ENCODE peak calls at places on chromosomes 6 and 20, in ten cellular contexts. One of them, this sample, is unnamed.

GRCh38 chr20:32603046-32603726 is 18.1 kb upstream of the NOL4L start:
- DNase-seq in epithelial cell of prostate: no peak
- DNase-seq in SJSA1: peak; percentile 34
- DNase-seq in breast epithelium: no peak
- DNase-seq in neural progenitor cell: no peak
- DNase-seq in SK-N-SH: no peak
- DNase-seq in GM23248: no peak
- DNase-seq in stomach: no peak
- DNase-seq in CD8-positive, alpha-beta memory T cell: no peak
- DNase-seq in tibial artery: no peak
- DNase-seq in this sample: peak; percentile 13

GRCh38 chr6:42436825-42437224 is 14.9 kb downstream of the TRERF1 start:
- DNase-seq in epithelial cell of prostate: no peak
- DNase-seq in SJSA1: no peak
- DNase-seq in breast epithelium: no peak
- DNase-seq in neural progenitor cell: no peak
- DNase-seq in SK-N-SH: no peak
- DNase-seq in GM23248: peak; percentile 38
- DNase-seq in stomach: no peak
- DNase-seq in CD8-positive, alpha-beta memory T cell: no peak
- DNase-seq in tibial artery: no peak
- DNase-seq in this sample: no peak

GRCh38 chr6:164640946-164641345 is 668.5 kb downstream of the C6orf118 start:
- DNase-seq in epithelial cell of prostate: no peak
- DNase-seq in SJSA1: no peak
- DNase-seq in breast epithelium: no peak
- DNase-seq in neural progenitor cell: no peak
- DNase-seq in SK-N-SH: no peak
- DNase-seq in GM23248: no peak
- DNase-seq in stomach: no peak
- DNase-seq in CD8-positive, alpha-beta memory T cell: no peak
- DNase-seq in tibial artery: no peak
- DNase-seq in this sample: peak; percentile 45

GRCh38 chr6:163705923-163706322 is 291.4 kb downstream of the QKI start:
- DNase-seq in epithelial cell of prostate: no peak
- DNase-seq in SJSA1: no peak
- DNase-seq in breast epithelium: no peak
- DNase-seq in neural progenitor cell: no peak
- DNase-seq in SK-N-SH: no peak
- DNase-seq in GM23248: no peak
- DNase-seq in stomach: no peak
- DNase-seq in CD8-positive, alpha-beta memory T cell: no peak
- DNase-seq in tibial artery: no peak
- DNase-seq in this sample: no peak

GRCh38 chr6:7881765-7882500 is 28.7 kb downstream of the TXNDC5 start:
- DNase-seq in epithelial cell of prostate: no peak
- DNase-seq in SJSA1: no peak
- DNase-seq in breast epithelium: no peak
- DNase-seq in neural progenitor cell: no peak
- DNase-seq in SK-N-SH: no peak
- DNase-seq in GM23248: peak; percentile 30
- DNase-seq in stomach: no peak
- DNase-seq in CD8-positive, alpha-beta memory T cell: no peak
- DNase-seq in tibial artery: no peak
- DNase-seq in this sample: no peak

GRCh38 chr6:29813809-29814208 is 13.8 kb upstream of the HLA-G start:
- DNase-seq in epithelial cell of prostate: no peak
- DNase-seq in SJSA1: no peak
- DNase-seq in breast epithelium: no peak
- DNase-seq in neural progenitor cell: no peak
- DNase-seq in SK-N-SH: no peak
- DNase-seq in GM23248: peak; percentile 39
- DNase-seq in stomach: no peak
- DNase-seq in CD8-positive, alpha-beta memory T cell: no peak
- DNase-seq in tibial artery: no peak
- DNase-seq in this sample: no peak

GRCh38 chr20:32573167-32573851 is 11.8 kb downstream of the NOL4L start:
- DNase-seq in epithelial cell of prostate: no peak
- DNase-seq in SJSA1: no peak
- DNase-seq in breast epithelium: no peak
- DNase-seq in neural progenitor cell: no peak
- DNase-seq in SK-N-SH: no peak
- DNase-seq in GM23248: no peak
- DNase-seq in stomach: no peak
- DNase-seq in CD8-positive, alpha-beta memory T cell: no peak
- DNase-seq in tibial artery: no peak
- DNase-seq in this sample: no peak

GRCh38 chr6:42224222-42225042 is 6.8 kb upstream of the MRPS10 start:
- DNase-seq in epithelial cell of prostate: peak; percentile 89
- DNase-seq in SJSA1: no peak
- DNase-seq in breast epithelium: no peak
- DNase-seq in neural progenitor cell: no peak
- DNase-seq in SK-N-SH: no peak
- DNase-seq in GM23248: peak; percentile 93
- DNase-seq in stomach: no peak
- DNase-seq in CD8-positive, alpha-beta memory T cell: no peak
- DNase-seq in tibial artery: no peak
- DNase-seq in this sample: no peak

GRCh38 chr6:16764188-16764950 is 3.1 kb upstream of the ATXN1 start:
- DNase-seq in epithelial cell of prostate: no peak
- DNase-seq in SJSA1: no peak
- DNase-seq in breast epithelium: no peak
- DNase-seq in neural progenitor cell: no peak
- DNase-seq in SK-N-SH: peak; percentile 34
- DNase-seq in GM23248: peak; percentile 75
- DNase-seq in stomach: no peak
- DNase-seq in CD8-positive, alpha-beta memory T cell: no peak
- DNase-seq in tibial artery: no peak
- DNase-seq in this sample: no peak

GRCh38 chr6:15508363-15509330 is 154.2 kb downstream of the DTNBP1 start:
- DNase-seq in epithelial cell of prostate: no peak
- DNase-seq in SJSA1: no peak
- DNase-seq in breast epithelium: peak; percentile 20
- DNase-seq in neural progenitor cell: no peak
- DNase-seq in SK-N-SH: no peak
- DNase-seq in GM23248: no peak
- DNase-seq in stomach: no peak
- DNase-seq in CD8-positive, alpha-beta memory T cell: no peak
- DNase-seq in tibial artery: peak; percentile 58
- DNase-seq in this sample: no peak

GRCh38 chr6:114319749-114320148 is 23.1 kb downstream of the HS3ST5 start:
- DNase-seq in epithelial cell of prostate: no peak
- DNase-seq in SJSA1: no peak
- DNase-seq in breast epithelium: no peak
- DNase-seq in neural progenitor cell: no peak
- DNase-seq in SK-N-SH: no peak
- DNase-seq in GM23248: no peak
- DNase-seq in stomach: no peak
- DNase-seq in CD8-positive, alpha-beta memory T cell: no peak
- DNase-seq in tibial artery: no peak
- DNase-seq in this sample: no peak

GRCh38 chr20:56628873-56629463 is at the start of gene TFAP2C:
- DNase-seq in epithelial cell of prostate: peak; percentile 44
- DNase-seq in SJSA1: peak; percentile 56
- DNase-seq in breast epithelium: peak; percentile 85
- DNase-seq in neural progenitor cell: peak; percentile 82
- DNase-seq in SK-N-SH: peak; percentile 62
- DNase-seq in GM23248: peak; percentile 90
- DNase-seq in stomach: peak; percentile 71
- DNase-seq in CD8-positive, alpha-beta memory T cell: no peak
- DNase-seq in tibial artery: peak; percentile 72
- DNase-seq in this sample: no peak

GRCh38 chr6:43717822-43718221 is 30.2 kb upstream of the MRPS18A start:
- DNase-seq in epithelial cell of prostate: no peak
- DNase-seq in SJSA1: no peak
- DNase-seq in breast epithelium: no peak
- DNase-seq in neural progenitor cell: no peak
- DNase-seq in SK-N-SH: no peak
- DNase-seq in GM23248: no peak
- DNase-seq in stomach: no peak
- DNase-seq in CD8-positive, alpha-beta memory T cell: no peak
- DNase-seq in tibial artery: peak; percentile 79
- DNase-seq in this sample: no peak

GRCh38 chr6:13766201-13766634 is 48.1 kb downstream of the MCUR1 start:
- DNase-seq in epithelial cell of prostate: no peak
- DNase-seq in SJSA1: no peak
- DNase-seq in breast epithelium: no peak
- DNase-seq in neural progenitor cell: no peak
- DNase-seq in SK-N-SH: no peak
- DNase-seq in GM23248: peak; percentile 80
- DNase-seq in stomach: no peak
- DNase-seq in CD8-positive, alpha-beta memory T cell: no peak
- DNase-seq in tibial artery: no peak
- DNase-seq in this sample: no peak

GRCh38 chr20:39660251-39660650 is 698.1 kb downstream of the DHX35 start:
- DNase-seq in epithelial cell of prostate: no peak
- DNase-seq in SJSA1: no peak
- DNase-seq in breast epithelium: no peak
- DNase-seq in neural progenitor cell: no peak
- DNase-seq in SK-N-SH: no peak
- DNase-seq in GM23248: peak; percentile 58
- DNase-seq in stomach: no peak
- DNase-seq in CD8-positive, alpha-beta memory T cell: no peak
- DNase-seq in tibial artery: no peak
- DNase-seq in this sample: no peak

GRCh38 chr6:12587096-12587495 is 129.5 kb upstream of the PHACTR1 start:
- DNase-seq in epithelial cell of prostate: no peak
- DNase-seq in SJSA1: no peak
- DNase-seq in breast epithelium: no peak
- DNase-seq in neural progenitor cell: no peak
- DNase-seq in SK-N-SH: no peak
- DNase-seq in GM23248: no peak
- DNase-seq in stomach: no peak
- DNase-seq in CD8-positive, alpha-beta memory T cell: no peak
- DNase-seq in tibial artery: no peak
- DNase-seq in this sample: no peak

GRCh38 chr6:144895890-144896289 is 610.8 kb downstream of the UTRN start:
- DNase-seq in epithelial cell of prostate: no peak
- DNase-seq in SJSA1: no peak
- DNase-seq in breast epithelium: no peak
- DNase-seq in neural progenitor cell: no peak
- DNase-seq in SK-N-SH: peak; percentile 15
- DNase-seq in GM23248: no peak
- DNase-seq in stomach: no peak
- DNase-seq in CD8-positive, alpha-beta memory T cell: no peak
- DNase-seq in tibial artery: no peak
- DNase-seq in this sample: no peak

GRCh38 chr6:89371849-89372505 is 19.5 kb upstream of the UBE2J1 start:
- DNase-seq in epithelial cell of prostate: no peak
- DNase-seq in SJSA1: peak; percentile 71
- DNase-seq in breast epithelium: peak; percentile 69
- DNase-seq in neural progenitor cell: peak; percentile 84
- DNase-seq in SK-N-SH: peak; percentile 74
- DNase-seq in GM23248: peak; percentile 78
- DNase-seq in stomach: peak; percentile 80
- DNase-seq in CD8-positive, alpha-beta memory T cell: peak; percentile 62
- DNase-seq in tibial artery: peak; percentile 81
- DNase-seq in this sample: peak; percentile 80

GRCh38 chr20:23120936-23121765 is 35.0 kb upstream of the CD93 start:
- DNase-seq in epithelial cell of prostate: no peak
- DNase-seq in SJSA1: no peak
- DNase-seq in breast epithelium: no peak
- DNase-seq in neural progenitor cell: no peak
- DNase-seq in SK-N-SH: no peak
- DNase-seq in GM23248: no peak
- DNase-seq in stomach: no peak
- DNase-seq in CD8-positive, alpha-beta memory T cell: no peak
- DNase-seq in tibial artery: peak; percentile 63
- DNase-seq in this sample: no peak
- H3K27ac ChIP-seq in epithelial cell of prostate: no peak overlapping the region
- H3K27ac ChIP-seq in SJSA1: no peak overlapping the region
- H3K27ac ChIP-seq in breast epithelium: no peak overlapping the region
- H3K27ac ChIP-seq in neural progenitor cell: no peak overlapping the region
- H3K27ac ChIP-seq in SK-N-SH: no peak overlapping the region
- H3K27ac ChIP-seq in GM23248: no peak overlapping the region
- H3K27ac ChIP-seq in stomach: no peak overlapping the region
- H3K27ac ChIP-seq in CD8-positive, alpha-beta memory T cell: no peak overlapping the region
- H3K27ac ChIP-seq in tibial artery: no peak overlapping the region
- H3K27ac ChIP-seq in this sample: no peak overlapping the region

GRCh38 chr6:84648444-84648843 is 116.0 kb downstream of the TBX18 start:
- DNase-seq in epithelial cell of prostate: no peak
- DNase-seq in SJSA1: no peak
- DNase-seq in breast epithelium: no peak
- DNase-seq in neural progenitor cell: no peak
- DNase-seq in SK-N-SH: no peak
- DNase-seq in GM23248: no peak
- DNase-seq in stomach: no peak
- DNase-seq in CD8-positive, alpha-beta memory T cell: no peak
- DNase-seq in tibial artery: no peak
- DNase-seq in this sample: no peak
- H3K27ac ChIP-seq in epithelial cell of prostate: no peak overlapping the region
- H3K27ac ChIP-seq in SJSA1: no peak overlapping the region
- H3K27ac ChIP-seq in breast epithelium: no peak overlapping the region
- H3K27ac ChIP-seq in neural progenitor cell: no peak overlapping the region
- H3K27ac ChIP-seq in SK-N-SH: no peak overlapping the region
- H3K27ac ChIP-seq in GM23248: no peak overlapping the region
- H3K27ac ChIP-seq in stomach: no peak overlapping the region
- H3K27ac ChIP-seq in CD8-positive, alpha-beta memory T cell: no peak overlapping the region
- H3K27ac ChIP-seq in tibial artery: no peak overlapping the region
- H3K27ac ChIP-seq in this sample: no peak overlapping the region

DNA sequence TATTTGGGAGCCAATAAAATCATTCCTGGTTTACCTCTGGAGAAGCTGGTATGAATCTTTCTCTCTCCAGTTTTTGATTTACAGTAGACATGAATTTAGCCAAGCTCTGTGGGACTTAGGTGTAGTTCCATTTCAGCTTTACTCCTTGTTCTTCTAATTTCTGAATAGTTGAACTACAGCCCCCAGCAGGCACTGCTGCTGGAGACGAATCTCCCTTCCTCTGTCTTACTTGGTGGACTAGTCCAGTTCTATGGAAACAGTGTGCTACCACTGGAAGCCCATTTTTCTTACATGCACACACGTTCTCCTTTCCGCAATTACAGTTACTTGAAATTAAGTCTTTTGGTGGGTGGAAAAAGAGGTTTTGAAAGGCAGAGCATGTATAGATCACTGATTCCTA is 42.3 kb downstream of the RALGAPB start:
- DNase-seq in epithelial cell of prostate: no peak
- DNase-seq in SJSA1: no peak
- DNase-seq in breast epithelium: no peak
- DNase-seq in neural progenitor cell: no peak
- DNase-seq in SK-N-SH: peak; percentile 14
- DNase-seq in GM23248: no peak
- DNase-seq in stomach: no peak
- DNase-seq in CD8-positive, alpha-beta memory T cell: no peak
- DNase-seq in tibial artery: no peak
- DNase-seq in this sample: no peak
- H3K27ac ChIP-seq in epithelial cell of prostate: no peak overlapping the region
- H3K27ac ChIP-seq in SJSA1: no peak overlapping the region
- H3K27ac ChIP-seq in breast epithelium: no peak overlapping the region
- H3K27ac ChIP-seq in neural progenitor cell: no peak overlapping the region
- H3K27ac ChIP-seq in SK-N-SH: no peak overlapping the region
- H3K27ac ChIP-seq in GM23248: no peak overlapping the region
- H3K27ac ChIP-seq in stomach: no peak overlapping the region
- H3K27ac ChIP-seq in CD8-positive, alpha-beta memory T cell: no peak overlapping the region
- H3K27ac ChIP-seq in tibial artery: no peak overlapping the region
- H3K27ac ChIP-seq in this sample: no peak overlapping the region

DNA sequence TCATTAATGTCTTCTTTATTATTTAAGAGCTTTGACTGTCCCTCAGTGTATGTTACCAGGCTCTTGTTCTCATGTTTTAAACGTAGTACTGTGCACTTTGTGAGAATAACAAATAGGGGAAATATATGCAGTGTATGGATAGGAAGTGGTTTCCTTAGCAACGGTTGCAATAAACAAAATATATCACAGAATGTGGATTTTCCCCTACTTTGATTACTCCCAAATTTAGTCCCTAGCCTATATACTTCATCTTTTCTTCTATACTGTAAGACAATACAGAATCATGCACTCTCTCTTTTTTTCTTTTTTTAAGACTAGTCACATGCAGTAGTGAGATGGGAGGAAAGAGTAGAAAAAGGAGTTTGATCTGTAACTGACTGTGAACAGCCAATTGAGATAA is 123.8 kb upstream of the AKIRIN2 start:
- DNase-seq in epithelial cell of prostate: no peak
- DNase-seq in SJSA1: no peak
- DNase-seq in breast epithelium: no peak
- DNase-seq in neural progenitor cell: no peak
- DNase-seq in SK-N-SH: no peak
- DNase-seq in GM23248: no peak
- DNase-seq in stomach: no peak
- DNase-seq in CD8-positive, alpha-beta memory T cell: peak; percentile 8
- DNase-seq in tibial artery: no peak
- DNase-seq in this sample: no peak
- H3K27ac ChIP-seq in epithelial cell of prostate: no peak overlapping the region
- H3K27ac ChIP-seq in SJSA1: no peak overlapping the region
- H3K27ac ChIP-seq in breast epithelium: no peak overlapping the region
- H3K27ac ChIP-seq in neural progenitor cell: no peak overlapping the region
- H3K27ac ChIP-seq in SK-N-SH: no peak overlapping the region
- H3K27ac ChIP-seq in GM23248: no peak overlapping the region
- H3K27ac ChIP-seq in stomach: no peak overlapping the region
- H3K27ac ChIP-seq in CD8-positive, alpha-beta memory T cell: no peak overlapping the region
- H3K27ac ChIP-seq in tibial artery: no peak overlapping the region
- H3K27ac ChIP-seq in this sample: no peak overlapping the region